ENCODE peak calls at places on chromosome 6, in five cellular contexts. One of them, this sample, is unnamed.

GRCh38 chr6:3585320-3585935 is 128.6 kb upstream of the SLC22A23 start:
- DNase-seq in AG09309: peak; percentile 86
- DNase-seq in iris pigment epithelial cell: peak; percentile 91
- DNase-seq in substantia nigra: no peak
- DNase-seq in activated T-helper 1 cell treated with anti-CD3 and anti-CD28 coated beads, Interleukin-2, amount 50 U/mL, for 16 hours: no peak
- DNase-seq in this sample: peak; percentile 11

GRCh38 chr6:147212618-147213017 is 8.4 kb downstream of the STXBP5 start:
- DNase-seq in iris pigment epithelial cell: no peak
- DNase-seq in substantia nigra: no peak
- DNase-seq in AG09309: no peak
- DNase-seq in activated T-helper 1 cell treated with anti-CD3 and anti-CD28 coated beads, Interleukin-2, amount 50 U/mL, for 16 hours: no peak
- DNase-seq in this sample: no peak

GRCh38 chr6:156980515-156980914 is 203.3 kb downstream of the ARID1B start:
- DNase-seq in AG09309: no peak
- DNase-seq in substantia nigra: no peak
- DNase-seq in activated T-helper 1 cell treated with anti-CD3 and anti-CD28 coated beads, Interleukin-2, amount 50 U/mL, for 16 hours: no peak
- DNase-seq in iris pigment epithelial cell: no peak
- DNase-seq in this sample: no peak

GRCh38 chr6:8436956-8437355 is 1.6 kb upstream of the SLC35B3 start:
- DNase-seq in activated T-helper 1 cell treated with anti-CD3 and anti-CD28 coated beads, Interleukin-2, amount 50 U/mL, for 16 hours: no peak
- DNase-seq in AG09309: no peak
- DNase-seq in substantia nigra: no peak
- DNase-seq in iris pigment epithelial cell: no peak
- DNase-seq in this sample: no peak

GRCh38 chr6:65638047-65638831 is 68.8 kb downstream of the EYS start:
- DNase-seq in AG09309: no peak
- DNase-seq in iris pigment epithelial cell: no peak
- DNase-seq in substantia nigra: no peak
- DNase-seq in activated T-helper 1 cell treated with anti-CD3 and anti-CD28 coated beads, Interleukin-2, amount 50 U/mL, for 16 hours: no peak
- DNase-seq in this sample: peak; percentile 75

GRCh38 chr6:75633045-75633444 is 31.4 kb downstream of the SENP6 start:
- DNase-seq in iris pigment epithelial cell: no peak
- DNase-seq in substantia nigra: no peak
- DNase-seq in AG09309: no peak
- DNase-seq in activated T-helper 1 cell treated with anti-CD3 and anti-CD28 coated beads, Interleukin-2, amount 50 U/mL, for 16 hours: no peak
- DNase-seq in this sample: no peak

GRCh38 chr6:24918641-24919403 is 16.9 kb downstream of the RIPOR2 start:
- DNase-seq in AG09309: no peak
- DNase-seq in iris pigment epithelial cell: no peak
- DNase-seq in substantia nigra: no peak
- DNase-seq in activated T-helper 1 cell treated with anti-CD3 and anti-CD28 coated beads, Interleukin-2, amount 50 U/mL, for 16 hours: no peak
- DNase-seq in this sample: no peak

GRCh38 chr6:127146935-127147334 is 28.5 kb downstream of the RSPO3 start:
- DNase-seq in iris pigment epithelial cell: peak; percentile 96
- DNase-seq in substantia nigra: no peak
- DNase-seq in activated T-helper 1 cell treated with anti-CD3 and anti-CD28 coated beads, Interleukin-2, amount 50 U/mL, for 16 hours: no peak
- DNase-seq in AG09309: peak; percentile 73
- DNase-seq in this sample: no peak

GRCh38 chr6:121686611-121687023 is 251.2 kb downstream of the GJA1 start:
- DNase-seq in activated T-helper 1 cell treated with anti-CD3 and anti-CD28 coated beads, Interleukin-2, amount 50 U/mL, for 16 hours: no peak
- DNase-seq in iris pigment epithelial cell: no peak
- DNase-seq in AG09309: no peak
- DNase-seq in substantia nigra: no peak
- DNase-seq in this sample: peak; percentile 23

GRCh38 chr6:108673602-108674001 is 112.9 kb downstream of the FOXO3 start:
- DNase-seq in activated T-helper 1 cell treated with anti-CD3 and anti-CD28 coated beads, Interleukin-2, amount 50 U/mL, for 16 hours: no peak
- DNase-seq in substantia nigra: no peak
- DNase-seq in AG09309: no peak
- DNase-seq in iris pigment epithelial cell: no peak
- DNase-seq in this sample: peak; percentile 73

GRCh38 chr6:144969873-144970272 is 684.7 kb downstream of the UTRN start:
- DNase-seq in substantia nigra: no peak
- DNase-seq in iris pigment epithelial cell: no peak
- DNase-seq in activated T-helper 1 cell treated with anti-CD3 and anti-CD28 coated beads, Interleukin-2, amount 50 U/mL, for 16 hours: no peak
- DNase-seq in AG09309: no peak
- DNase-seq in this sample: no peak

GRCh38 chr6:150403458-150404245 is 34.8 kb downstream of the IYD start:
- DNase-seq in AG09309: peak; percentile 55
- DNase-seq in substantia nigra: no peak
- DNase-seq in iris pigment epithelial cell: peak; percentile 92
- DNase-seq in activated T-helper 1 cell treated with anti-CD3 and anti-CD28 coated beads, Interleukin-2, amount 50 U/mL, for 16 hours: no peak
- DNase-seq in this sample: no peak

GRCh38 chr6:24313477-24314141 is 44.2 kb downstream of the DCDC2 start:
- DNase-seq in activated T-helper 1 cell treated with anti-CD3 and anti-CD28 coated beads, Interleukin-2, amount 50 U/mL, for 16 hours: no peak
- DNase-seq in AG09309: peak; percentile 39
- DNase-seq in iris pigment epithelial cell: peak; percentile 80
- DNase-seq in substantia nigra: no peak
- DNase-seq in this sample: no peak

GRCh38 chr6:56250266-56250665 is 2.9 kb upstream of the COL21A1 start:
- DNase-seq in iris pigment epithelial cell: no peak
- DNase-seq in activated T-helper 1 cell treated with anti-CD3 and anti-CD28 coated beads, Interleukin-2, amount 50 U/mL, for 16 hours: no peak
- DNase-seq in AG09309: no peak
- DNase-seq in substantia nigra: no peak
- DNase-seq in this sample: no peak

GRCh38 chr6:51960419-51960818 is 127.0 kb downstream of the PKHD1 start:
- DNase-seq in iris pigment epithelial cell: no peak
- DNase-seq in substantia nigra: no peak
- DNase-seq in activated T-helper 1 cell treated with anti-CD3 and anti-CD28 coated beads, Interleukin-2, amount 50 U/mL, for 16 hours: no peak
- DNase-seq in AG09309: no peak
- DNase-seq in this sample: no peak

GRCh38 chr6:5582758-5583157 is 321.4 kb downstream of the FARS2 start:
- DNase-seq in activated T-helper 1 cell treated with anti-CD3 and anti-CD28 coated beads, Interleukin-2, amount 50 U/mL, for 16 hours: no peak
- DNase-seq in AG09309: no peak
- DNase-seq in substantia nigra: no peak
- DNase-seq in iris pigment epithelial cell: peak; percentile 41
- DNase-seq in this sample: no peak

GRCh38 chr6:36242161-36242560 is 27.7 kb upstream of the PNPLA1 start:
- DNase-seq in iris pigment epithelial cell: no peak
- DNase-seq in activated T-helper 1 cell treated with anti-CD3 and anti-CD28 coated beads, Interleukin-2, amount 50 U/mL, for 16 hours: no peak
- DNase-seq in AG09309: no peak
- DNase-seq in substantia nigra: no peak
- DNase-seq in this sample: no peak

GRCh38 chr6:89045585-89045984 is 35.0 kb upstream of the PNRC1 start:
- DNase-seq in AG09309: no peak
- DNase-seq in substantia nigra: no peak
- DNase-seq in activated T-helper 1 cell treated with anti-CD3 and anti-CD28 coated beads, Interleukin-2, amount 50 U/mL, for 16 hours: no peak
- DNase-seq in iris pigment epithelial cell: peak; percentile 70
- DNase-seq in this sample: no peak

GRCh38 chr6:12288844-12289654 is 1.1 kb upstream of the EDN1 start:
- DNase-seq in AG09309: no peak
- DNase-seq in iris pigment epithelial cell: peak; percentile 72
- DNase-seq in activated T-helper 1 cell treated with anti-CD3 and anti-CD28 coated beads, Interleukin-2, amount 50 U/mL, for 16 hours: no peak
- DNase-seq in substantia nigra: no peak
- DNase-seq in this sample: no peak

GRCh38 chr6:54847799-54848597 is 1.4 kb downstream of the FAM83B start:
- DNase-seq in substantia nigra: no peak
- DNase-seq in iris pigment epithelial cell: peak; percentile 53
- DNase-seq in activated T-helper 1 cell treated with anti-CD3 and anti-CD28 coated beads, Interleukin-2, amount 50 U/mL, for 16 hours: no peak
- DNase-seq in AG09309: peak; percentile 24
- DNase-seq in this sample: no peak

GRCh38 chr6:35258858-35259193 is 709 bp upstream of the ZNF76 start:
- DNase-seq in substantia nigra: no peak
- DNase-seq in activated T-helper 1 cell treated with anti-CD3 and anti-CD28 coated beads, Interleukin-2, amount 50 U/mL, for 16 hours: no peak
- DNase-seq in AG09309: no peak
- DNase-seq in iris pigment epithelial cell: peak; percentile 67
- DNase-seq in this sample: no peak

GRCh38 chr6:134584809-134585528 is 267.1 kb upstream of the SGK1 start:
- DNase-seq in activated T-helper 1 cell treated with anti-CD3 and anti-CD28 coated beads, Interleukin-2, amount 50 U/mL, for 16 hours: no peak
- DNase-seq in AG09309: no peak
- DNase-seq in iris pigment epithelial cell: no peak
- DNase-seq in substantia nigra: no peak
- DNase-seq in this sample: no peak

GRCh38 chr6:161279677-161280365 is 6.0 kb upstream of the AGPAT4 start:
- DNase-seq in substantia nigra: no peak
- DNase-seq in iris pigment epithelial cell: no peak
- DNase-seq in AG09309: no peak
- DNase-seq in activated T-helper 1 cell treated with anti-CD3 and anti-CD28 coated beads, Interleukin-2, amount 50 U/mL, for 16 hours: no peak
- DNase-seq in this sample: no peak

GRCh38 chr6:135617222-135617621 is 119.7 kb upstream of the AHI1 start:
- DNase-seq in substantia nigra: no peak
- DNase-seq in AG09309: no peak
- DNase-seq in iris pigment epithelial cell: no peak
- DNase-seq in activated T-helper 1 cell treated with anti-CD3 and anti-CD28 coated beads, Interleukin-2, amount 50 U/mL, for 16 hours: no peak
- DNase-seq in this sample: no peak

GRCh38 chr6:106630366-106630765 is 988 bp downstream of the QRSL1 start:
- DNase-seq in iris pigment epithelial cell: no peak
- DNase-seq in activated T-helper 1 cell treated with anti-CD3 and anti-CD28 coated beads, Interleukin-2, amount 50 U/mL, for 16 hours: no peak
- DNase-seq in AG09309: no peak
- DNase-seq in substantia nigra: no peak
- DNase-seq in this sample: no peak

GRCh38 chr6:140256213-140256612 is 881.8 kb upstream of the CITED2 start:
- DNase-seq in substantia nigra: no peak
- DNase-seq in AG09309: no peak
- DNase-seq in activated T-helper 1 cell treated with anti-CD3 and anti-CD28 coated beads, Interleukin-2, amount 50 U/mL, for 16 hours: no peak
- DNase-seq in iris pigment epithelial cell: peak; percentile 23
- DNase-seq in this sample: no peak

GRCh38 chr6:105272783-105273182 is 93.0 kb upstream of the POPDC3 start:
- DNase-seq in substantia nigra: no peak
- DNase-seq in iris pigment epithelial cell: peak; percentile 34
- DNase-seq in AG09309: no peak
- DNase-seq in activated T-helper 1 cell treated with anti-CD3 and anti-CD28 coated beads, Interleukin-2, amount 50 U/mL, for 16 hours: no peak
- DNase-seq in this sample: no peak

GRCh38 chr6:163744256-163744925 is 329.9 kb downstream of the QKI start:
- DNase-seq in activated T-helper 1 cell treated with anti-CD3 and anti-CD28 coated beads, Interleukin-2, amount 50 U/mL, for 16 hours: no peak
- DNase-seq in AG09309: no peak
- DNase-seq in substantia nigra: no peak
- DNase-seq in iris pigment epithelial cell: no peak
- DNase-seq in this sample: no peak

GRCh38 chr6:137823826-137824501 is 43.1 kb upstream of the TNFAIP3 start:
- DNase-seq in substantia nigra: no peak
- DNase-seq in activated T-helper 1 cell treated with anti-CD3 and anti-CD28 coated beads, Interleukin-2, amount 50 U/mL, for 16 hours: peak; percentile 60
- DNase-seq in iris pigment epithelial cell: peak; percentile 69
- DNase-seq in AG09309: no peak
- DNase-seq in this sample: peak; percentile 41

This sample was measured in mucosa of descending colon.